ENCODE peak calls at places on chromosome 19, in five cellular contexts. F is fibroblast of lung; C is effector memory CD4-positive, alpha-beta T cell; T is GF-D8; L is body of pancreas. W is an unnamed sample.

GRCh38 chr19:31054430-31054829 is 294.8 kb downstream of the TSHZ3 start:
- DNase-seq in F (peak), C (peak), T (no peak), L (peak), W (no peak)

GRCh38 chr19:51488491-51488890 is 10.2 kb downstream of the CEACAM18 start:
- DNase-seq in F (no peak), C (no peak), T (no peak), L (no peak), W (no peak)

GRCh38 chr19:4140237-4140711 is 13.2 kb upstream of the CREB3L3 start:
- DNase-seq in F (peak), C (no peak), T (peak), L (peak), W (peak)

GRCh38 chr19:778910-779653 is 18.2 kb upstream of the PTBP1 start:
- DNase-seq in F (peak), C (no peak), T (no peak), L (peak), W (no peak)

GRCh38 chr19:29805026-29805925 is 6.5 kb upstream of the CCNE1 start:
- DNase-seq in F (peak), C (no peak), T (no peak), L (no peak), W (no peak)

GRCh38 chr19:40390084-40390742 is at the start of gene HIPK4:
- DNase-seq in F (no peak), C (no peak), T (no peak), L (no peak), W (no peak)

GRCh38 chr19:45097776-45098520 is 5.0 kb downstream of the PPP1R37 start:
- DNase-seq in F (peak), C (no peak), T (no peak), L (peak), W (no peak)

GRCh38 chr19:4134351-4134750 is 10.4 kb upstream of the MAP2K2 start:
- DNase-seq in F (peak), C (no peak), T (no peak), L (no peak), W (no peak)

GRCh38 chr19:4971424-4971793 is 2.5 kb downstream of the KDM4B start:
- DNase-seq in F (no peak), C (no peak), T (no peak), L (peak), W (no peak)

GRCh38 chr19:24062222-24062621 is 24.8 kb upstream of the ZNF254 start:
- DNase-seq in F (peak), C (no peak), T (no peak), L (no peak), W (no peak)

GRCh38 chr19:57664269-57665127 is 4.2 kb upstream of the ZSCAN4 start:
- DNase-seq in F (peak), C (no peak), T (no peak), L (peak), W (no peak)

GRCh38 chr19:54209748-54210494 is 9.3 kb downstream of the RPS9 start:
- DNase-seq in F (peak), C (no peak), T (peak), L (peak), W (peak)

GRCh38 chr19:46428278-46429141 is at the start of gene PNMA8C:
- DNase-seq in F (peak), C (no peak), T (no peak), L (peak), W (no peak)

GRCh38 chr19:33689886-33690285 is 68.1 kb downstream of the CHST8 start:
- DNase-seq in F (no peak), C (no peak), T (no peak), L (no peak), W (no peak)

GRCh38 chr19:56109216-56109615 is 11.9 kb downstream of the ZNF787 start:
- DNase-seq in F (no peak), C (no peak), T (no peak), L (no peak), W (no peak)

GRCh38 chr19:7639863-7640348 is 3.0 kb downstream of the STXBP2 start:
- DNase-seq in F (no peak), C (no peak), T (no peak), L (no peak), W (no peak)

GRCh38 chr19:51480590-51480989 is 2.3 kb downstream of the CEACAM18 start:
- DNase-seq in F (no peak), C (no peak), T (no peak), L (no peak), W (no peak)

GRCh38 chr19:46746281-46746965 is at the start of gene STRN4:
- DNase-seq in F (peak), C (peak), T (no peak), L (peak), W (no peak)

GRCh38 chr19:6076675-6077463 is 33.4 kb downstream of the RFX2 start:
- DNase-seq in F (peak), C (no peak), T (peak), L (no peak), W (no peak)

GRCh38 chr19:45873219-45873772 is 9.2 kb downstream of the FOXA3 start:
- DNase-seq in F (no peak), C (no peak), T (no peak), L (no peak), W (no peak)